ENCODE peak calls at places on chromosomes 6 and 20, in five cellular contexts. I is caudate nucleus; M is NCI-H1105 treated with DMSO at 0.1 percent for 48 hours; Z is activated CD8-positive, alpha-beta memory T cell treated with anti-CD3 and anti-CD28 coated beads, Interleukin-2, amount 50 U/mL, for 48 hours; Y is mesendoderm. P is an unnamed sample.

GRCh38 chr6:134732761-134733160 is 217.1 kb downstream of the ALDH8A1 start:
- DNase-seq in I (no peak), M (no peak), Z (no peak), Y (no peak), P (no peak)

GRCh38 chr6:53302678-53303360 is 45.9 kb downstream of the ELOVL5 start:
- DNase-seq in I (no peak), M (no peak), Z (no peak), Y (peak; percentile 55), P (no peak)

GRCh38 chr6:90194371-90194841 is 102.2 kb downstream of the BACH2 start:
- DNase-seq in I (no peak), M (no peak), Z (no peak), Y (no peak), P (no peak)

GRCh38 chr6:19153981-19154295 is 683.2 kb upstream of the ID4 start:
- DNase-seq in I (no peak), M (no peak), Z (no peak), Y (no peak), P (no peak)

GRCh38 chr6:112337209-112337638 is 9.9 kb upstream of the RFPL4B start:
- DNase-seq in I (peak; percentile 68), M (peak; percentile 83), Z (no peak), Y (peak; percentile 83), P (no peak)

GRCh38 chr6:15230827-15231226 is 15.0 kb upstream of the JARID2 start:
- DNase-seq in I (no peak), M (no peak), Z (no peak), Y (no peak), P (no peak)

GRCh38 chr6:32153252-32153834 is 598 bp upstream of the PPT2 start:
- DNase-seq in I (peak; percentile 68), M (no peak), Z (no peak), Y (peak; percentile 89), P (no peak)

GRCh38 chr20:38774167-38774566 is 25.9 kb downstream of the ACTR5 start:
- DNase-seq in I (no peak), M (no peak), Z (no peak), Y (no peak), P (no peak)

GRCh38 chr6:106163446-106163965 is 77.4 kb downstream of the PRDM1 start:
- DNase-seq in I (no peak), M (no peak), Z (peak; percentile 69), Y (peak; percentile 57), P (no peak)

GRCh38 chr6:12483712-12484111 is 193.6 kb downstream of the EDN1 start:
- DNase-seq in I (no peak), M (no peak), Z (no peak), Y (no peak), P (no peak)

GRCh38 chr6:163127587-163127986 is 286.9 kb upstream of the QKI start:
- DNase-seq in I (no peak), M (no peak), Z (no peak), Y (no peak), P (no peak)

GRCh38 chr6:128979061-128979460 is 96.1 kb downstream of the LAMA2 start:
- DNase-seq in I (no peak), M (no peak), Z (no peak), Y (no peak), P (no peak)

GRCh38 chr6:68778356-68779020 is 143.4 kb downstream of the ADGRB3 start:
- DNase-seq in I (peak; percentile 64), M (peak; percentile 77), Z (no peak), Y (peak; percentile 72), P (no peak)

GRCh38 chr6:131765081-131765852 is 42.6 kb upstream of the ENPP1 start:
- DNase-seq in I (no peak), M (no peak), Z (no peak), Y (peak; percentile 68), P (no peak)

GRCh38 chr6:45001663-45002062 is 326.5 kb upstream of the RUNX2 start:
- DNase-seq in I (no peak), M (no peak), Z (no peak), Y (no peak), P (no peak)

GRCh38 chr20:13205848-13206434 is 15.1 kb upstream of the ISM1 start:
- DNase-seq in I (no peak), M (peak; percentile 46), Z (no peak), Y (no peak), P (no peak)

GRCh38 chr6:150322452-150322851 is 46.4 kb upstream of the IYD start:
- DNase-seq in I (no peak), M (no peak), Z (no peak), Y (no peak), P (no peak)

GRCh38 chr6:151075527-151075926 is 164.2 kb upstream of the AKAP12 start:
- DNase-seq in I (no peak), M (no peak), Z (no peak), Y (no peak), P (no peak)

GRCh38 chr20:51533291-51534172 is 9.0 kb downstream of the NFATC2 start:
- DNase-seq in I (no peak), M (no peak), Z (no peak), Y (no peak), P (no peak)

GRCh38 chr6:104705095-104705707 is 154.5 kb downstream of the HACE1 start:
- DNase-seq in I (no peak), M (no peak), Z (no peak), Y (peak; percentile 77), P (no peak)

GRCh38 chr6:26439552-26440125 is 665 bp upstream of the BTN3A3 start:
- DNase-seq in I (no peak), M (no peak), Z (no peak), Y (no peak), P (no peak)

GRCh38 chr6:3912366-3913076 is 63.3 kb downstream of the FAM50B start:
- DNase-seq in I (no peak), M (no peak), Z (no peak), Y (no peak), P (no peak)